ENCODE peak calls at places on chromosomes 7 and 10, in six cellular contexts. One of them, this sample, is unnamed.

GRCh38 chr7:131957338-131958025 is 401.1 kb upstream of the PODXL start:
- DNase-seq in B cell: no peak
- DNase-seq in pulmonary artery endothelial cell: no peak
- DNase-seq in EH: no peak
- DNase-seq in AG20443: no peak
- DNase-seq in NCI-H1105: no peak
- DNase-seq in this sample: no peak

GRCh38 chr10:118835682-118836326 is 81.0 kb upstream of the CACUL1 start:
- DNase-seq in EH: no peak
- DNase-seq in B cell: no peak
- DNase-seq in AG20443: no peak
- DNase-seq in NCI-H1105: peak; percentile 29
- DNase-seq in pulmonary artery endothelial cell: no peak
- DNase-seq in this sample: no peak

GRCh38 chr7:49564379-49564714 is 209.1 kb upstream of the VWC2 start:
- DNase-seq in pulmonary artery endothelial cell: no peak
- DNase-seq in NCI-H1105: no peak
- DNase-seq in B cell: no peak
- DNase-seq in EH: no peak
- DNase-seq in AG20443: no peak
- DNase-seq in this sample: no peak

GRCh38 chr7:116052006-116052405 is 21.4 kb upstream of the TFEC start:
- DNase-seq in pulmonary artery endothelial cell: no peak
- DNase-seq in NCI-H1105: no peak
- DNase-seq in B cell: no peak
- DNase-seq in AG20443: peak; percentile 13
- DNase-seq in EH: no peak
- DNase-seq in this sample: no peak

GRCh38 chr7:34165466-34165865 is 260.1 kb downstream of the BMPER start:
- DNase-seq in AG20443: peak; percentile 43
- DNase-seq in NCI-H1105: no peak
- DNase-seq in pulmonary artery endothelial cell: no peak
- DNase-seq in EH: peak; percentile 33
- DNase-seq in B cell: no peak
- DNase-seq in this sample: no peak

GRCh38 chr7:116097365-116098009 is 66.9 kb upstream of the TFEC start:
- DNase-seq in AG20443: peak; percentile 61
- DNase-seq in NCI-H1105: no peak
- DNase-seq in B cell: no peak
- DNase-seq in pulmonary artery endothelial cell: peak; percentile 74
- DNase-seq in EH: peak; percentile 82
- DNase-seq in this sample: peak; percentile 56

GRCh38 chr7:2927592-2927991 is 83.5 kb upstream of the GNA12 start:
- DNase-seq in NCI-H1105: no peak
- DNase-seq in EH: no peak
- DNase-seq in B cell: no peak
- DNase-seq in AG20443: no peak
- DNase-seq in pulmonary artery endothelial cell: no peak
- DNase-seq in this sample: no peak

GRCh38 chr10:58414270-58415041 is 29.2 kb downstream of the TFAM start:
- DNase-seq in pulmonary artery endothelial cell: no peak
- DNase-seq in AG20443: peak; percentile 73
- DNase-seq in EH: peak; percentile 80
- DNase-seq in NCI-H1105: no peak
- DNase-seq in B cell: no peak
- DNase-seq in this sample: peak; percentile 59

GRCh38 chr10:43069597-43069996 is 7.3 kb upstream of the RET start:
- DNase-seq in EH: no peak
- DNase-seq in NCI-H1105: no peak
- DNase-seq in pulmonary artery endothelial cell: no peak
- DNase-seq in B cell: no peak
- DNase-seq in AG20443: no peak
- DNase-seq in this sample: no peak

GRCh38 chr7:108109216-108109908 is 20.8 kb downstream of the LAMB4 start:
- DNase-seq in NCI-H1105: peak; percentile 30
- DNase-seq in B cell: no peak
- DNase-seq in AG20443: peak; percentile 16
- DNase-seq in pulmonary artery endothelial cell: no peak
- DNase-seq in EH: no peak
- DNase-seq in this sample: no peak

GRCh38 chr7:87564290-87564963 is 36.3 kb downstream of the ABCB1 start:
- DNase-seq in EH: peak; percentile 5
- DNase-seq in NCI-H1105: no peak
- DNase-seq in B cell: peak; percentile 56
- DNase-seq in AG20443: peak; percentile 14
- DNase-seq in pulmonary artery endothelial cell: no peak
- DNase-seq in this sample: peak; percentile 5

GRCh38 chr10:74963549-74963948 is 137.1 kb downstream of the KAT6B start:
- DNase-seq in EH: no peak
- DNase-seq in NCI-H1105: no peak
- DNase-seq in AG20443: no peak
- DNase-seq in pulmonary artery endothelial cell: no peak
- DNase-seq in B cell: no peak
- DNase-seq in this sample: no peak

GRCh38 chr10:91090761-91091529 is 129.5 kb upstream of the PCGF5 start:
- DNase-seq in B cell: no peak
- DNase-seq in NCI-H1105: no peak
- DNase-seq in EH: peak; percentile 35
- DNase-seq in AG20443: peak; percentile 35
- DNase-seq in pulmonary artery endothelial cell: no peak
- DNase-seq in this sample: peak; percentile 17

GRCh38 chr10:66218981-66219587 is 706.8 kb upstream of the LRRTM3 start:
- DNase-seq in AG20443: no peak
- DNase-seq in EH: no peak
- DNase-seq in pulmonary artery endothelial cell: no peak
- DNase-seq in NCI-H1105: no peak
- DNase-seq in B cell: no peak
- DNase-seq in this sample: no peak

GRCh38 chr7:146116452-146117219 is at the start of gene CNTNAP2:
- DNase-seq in EH: peak; percentile 13
- DNase-seq in AG20443: peak; percentile 19
- DNase-seq in NCI-H1105: peak; percentile 59
- DNase-seq in B cell: no peak
- DNase-seq in pulmonary artery endothelial cell: no peak
- DNase-seq in this sample: peak; percentile 53

GRCh38 chr7:5183155-5183554 is 6.9 kb upstream of the WIPI2 start:
- DNase-seq in AG20443: no peak
- DNase-seq in pulmonary artery endothelial cell: no peak
- DNase-seq in NCI-H1105: peak; percentile 67
- DNase-seq in EH: no peak
- DNase-seq in B cell: no peak
- DNase-seq in this sample: no peak

GRCh38 chr10:78660446-78661106 is 408.2 kb upstream of the ZMIZ1 start:
- DNase-seq in EH: no peak
- DNase-seq in pulmonary artery endothelial cell: no peak
- DNase-seq in AG20443: no peak
- DNase-seq in B cell: no peak
- DNase-seq in NCI-H1105: no peak
- DNase-seq in this sample: no peak

GRCh38 chr10:86215021-86215420 is 151.6 kb downstream of the GRID1 start:
- DNase-seq in AG20443: no peak
- DNase-seq in NCI-H1105: no peak
- DNase-seq in pulmonary artery endothelial cell: no peak
- DNase-seq in EH: no peak
- DNase-seq in B cell: no peak
- DNase-seq in this sample: no peak

GRCh38 chr7:64308019-64308275 is 5.8 kb upstream of the ZNF736 start:
- DNase-seq in AG20443: no peak
- DNase-seq in NCI-H1105: no peak
- DNase-seq in pulmonary artery endothelial cell: no peak
- DNase-seq in EH: no peak
- DNase-seq in B cell: no peak
- DNase-seq in this sample: no peak

GRCh38 chr10:96470108-96470743 is 43.5 kb downstream of the TLL2 start:
- DNase-seq in pulmonary artery endothelial cell: no peak
- DNase-seq in NCI-H1105: no peak
- DNase-seq in B cell: peak; percentile 41
- DNase-seq in AG20443: peak; percentile 67
- DNase-seq in EH: peak; percentile 47
- DNase-seq in this sample: no peak

GRCh38 chr7:85010306-85010705 is 176.6 kb downstream of the SEMA3D start:
- DNase-seq in AG20443: no peak
- DNase-seq in B cell: no peak
- DNase-seq in NCI-H1105: no peak
- DNase-seq in pulmonary artery endothelial cell: no peak
- DNase-seq in EH: no peak
- DNase-seq in this sample: no peak

GRCh38 chr7:122813845-122814244 is 72.4 kb downstream of the CADPS2 start:
- DNase-seq in AG20443: no peak
- DNase-seq in EH: no peak
- DNase-seq in B cell: no peak
- DNase-seq in NCI-H1105: no peak
- DNase-seq in pulmonary artery endothelial cell: no peak
- DNase-seq in this sample: no peak

GRCh38 chr10:123556736-123557135 is 109.4 kb upstream of the GPR26 start:
- DNase-seq in B cell: no peak
- DNase-seq in NCI-H1105: no peak
- DNase-seq in EH: no peak
- DNase-seq in pulmonary artery endothelial cell: no peak
- DNase-seq in AG20443: no peak
- DNase-seq in this sample: no peak

GRCh38 chr10:8054498-8055407 is at the start of gene GATA3:
- DNase-seq in pulmonary artery endothelial cell: peak; percentile 49
- DNase-seq in EH: peak; percentile 68
- DNase-seq in NCI-H1105: no peak
- DNase-seq in AG20443: peak; percentile 72
- DNase-seq in B cell: peak; percentile 40
- DNase-seq in this sample: peak; percentile 92

GRCh38 chr10:75294866-75295692 is 59.3 kb upstream of the COMTD1 start:
- DNase-seq in pulmonary artery endothelial cell: peak; percentile 37
- DNase-seq in NCI-H1105: peak; percentile 48
- DNase-seq in AG20443: peak; percentile 86
- DNase-seq in EH: peak; percentile 87
- DNase-seq in B cell: peak; percentile 45
- DNase-seq in this sample: peak; percentile 92

GRCh38 chr10:109866995-109867635 is 56.2 kb downstream of the XPNPEP1 start:
- DNase-seq in NCI-H1105: no peak
- DNase-seq in AG20443: no peak
- DNase-seq in EH: peak; percentile 9
- DNase-seq in pulmonary artery endothelial cell: peak; percentile 13
- DNase-seq in B cell: no peak
- DNase-seq in this sample: peak; percentile 30

GRCh38 chr10:23981520-23982309 is 227.2 kb upstream of the KIAA1217 start:
- DNase-seq in AG20443: no peak
- DNase-seq in pulmonary artery endothelial cell: no peak
- DNase-seq in EH: no peak
- DNase-seq in B cell: no peak
- DNase-seq in NCI-H1105: no peak
- DNase-seq in this sample: no peak